ENCODE peak calls at places on chromosomes 7 and 10, in ten cellular contexts. Z is fibroblast of lung; Y is neuronal stem cell; H is gastrocnemius medialis; E is SJCRH30; K is CD8-positive, alpha-beta memory T cell; F is suprapubic skin; L is SK-N-MC; Q is endothelial cell of umbilical vein; C is Karpas-422. O is an unnamed sample. For H3K9me3, the result is how much of the 10 kb centered on the place peaks cover.

GRCh38 chr10:70323697-70324340 is 40.0 kb upstream of the NPFFR1 start:
- DNase-seq in Z (no peak), Y (no peak), H (peak), E (peak), K (no peak), F (peak), L (no peak), Q (no peak), C (no peak), O (peak)

GRCh38 chr7:106793015-106793651 is 71.9 kb upstream of the PIK3CG start:
- DNase-seq in Z (peak), Y (no peak), H (no peak), E (peak), K (no peak), F (no peak), L (no peak), Q (no peak), C (peak), O (no peak)

GRCh38 chr7:8290645-8291308 is 28.8 kb upstream of the ICA1 start:
- DNase-seq in Z (no peak), Y (no peak), H (no peak), E (no peak), K (no peak), F (no peak), L (peak), Q (no peak), C (no peak), O (no peak)

GRCh38 chr7:138044897-138045296 is 31.4 kb upstream of the AKR1D1 start:
- DNase-seq in Z (no peak), Y (no peak), H (no peak), E (no peak), K (no peak), F (no peak), L (no peak), Q (no peak), C (no peak), O (no peak)

GRCh38 chr10:113858541-113858940 is 4.1 kb downstream of the NHLRC2 start:
- DNase-seq in Z (no peak), Y (no peak), H (no peak), E (no peak), K (no peak), F (no peak), L (no peak), Q (peak), C (no peak), O (no peak)

GRCh38 chr7:22179442-22179879 is 177.5 kb downstream of the RAPGEF5 start:
- DNase-seq in Z (no peak), Y (no peak), H (no peak), E (peak), K (no peak), F (no peak), L (no peak), Q (no peak), C (no peak), O (no peak)

GRCh38 chr10:110356628-110357245 is 52.0 kb upstream of the SMNDC1 start:
- DNase-seq in Z (peak), Y (no peak), H (peak), E (no peak), K (peak), F (no peak), L (no peak), Q (no peak), C (peak), O (peak)

GRCh38 chr7:22628112-22628511 is 98.9 kb upstream of the IL6 start:
- DNase-seq in Z (no peak), Y (no peak), H (no peak), E (no peak), K (no peak), F (no peak), L (no peak), Q (no peak), C (no peak), O (no peak)

GRCh38 chr7:144830024-144830785 is 5.6 kb downstream of the TPK1 start:
- DNase-seq in Z (no peak), Y (no peak), H (no peak), E (no peak), K (no peak), F (no peak), L (no peak), Q (no peak), C (no peak), O (no peak)

GRCh38 chr7:114082567-114082933 is 163.7 kb upstream of the PPP1R3A start:
- DNase-seq in Z (no peak), Y (no peak), H (peak), E (no peak), K (no peak), F (no peak), L (no peak), Q (no peak), C (no peak), O (no peak)
- H3K4me3 ChIP-seq in Z (peak), Y (no peak), H (peak), E (no peak), K (no peak), F (peak), L (no peak), Q (no peak), C (no peak), O (peak)

DNA sequence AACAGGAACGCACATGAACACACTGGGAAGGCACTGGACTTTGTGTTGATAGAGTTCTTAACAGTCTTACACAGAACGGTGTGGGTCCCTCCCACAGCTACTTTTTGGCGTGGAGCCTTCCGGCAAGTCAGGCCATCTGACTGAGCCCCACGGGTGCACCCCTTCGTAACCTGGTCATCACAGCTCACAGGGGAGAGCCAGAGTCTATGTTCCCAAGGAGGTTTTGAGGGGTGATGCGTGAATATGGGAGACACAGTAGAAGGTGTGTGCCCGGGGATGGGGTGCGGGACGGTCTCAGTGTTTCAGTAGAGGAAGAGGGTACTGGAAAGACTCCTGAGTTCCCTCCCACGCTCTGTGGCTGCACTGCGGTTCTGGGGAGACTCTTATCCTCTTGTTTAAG is 291.7 kb downstream of the DNAJB6 start:
- DNase-seq in Z (no peak), Y (no peak), H (no peak), E (no peak), K (no peak), F (no peak), L (no peak), Q (no peak), C (no peak), O (no peak)
- H3K9me3 ChIP-seq in Z (under half), Y (under half), H (under half), E (under half), K (under half), F (under half), L (under half), Q (under half), C (under half), O (under half)

DNA sequence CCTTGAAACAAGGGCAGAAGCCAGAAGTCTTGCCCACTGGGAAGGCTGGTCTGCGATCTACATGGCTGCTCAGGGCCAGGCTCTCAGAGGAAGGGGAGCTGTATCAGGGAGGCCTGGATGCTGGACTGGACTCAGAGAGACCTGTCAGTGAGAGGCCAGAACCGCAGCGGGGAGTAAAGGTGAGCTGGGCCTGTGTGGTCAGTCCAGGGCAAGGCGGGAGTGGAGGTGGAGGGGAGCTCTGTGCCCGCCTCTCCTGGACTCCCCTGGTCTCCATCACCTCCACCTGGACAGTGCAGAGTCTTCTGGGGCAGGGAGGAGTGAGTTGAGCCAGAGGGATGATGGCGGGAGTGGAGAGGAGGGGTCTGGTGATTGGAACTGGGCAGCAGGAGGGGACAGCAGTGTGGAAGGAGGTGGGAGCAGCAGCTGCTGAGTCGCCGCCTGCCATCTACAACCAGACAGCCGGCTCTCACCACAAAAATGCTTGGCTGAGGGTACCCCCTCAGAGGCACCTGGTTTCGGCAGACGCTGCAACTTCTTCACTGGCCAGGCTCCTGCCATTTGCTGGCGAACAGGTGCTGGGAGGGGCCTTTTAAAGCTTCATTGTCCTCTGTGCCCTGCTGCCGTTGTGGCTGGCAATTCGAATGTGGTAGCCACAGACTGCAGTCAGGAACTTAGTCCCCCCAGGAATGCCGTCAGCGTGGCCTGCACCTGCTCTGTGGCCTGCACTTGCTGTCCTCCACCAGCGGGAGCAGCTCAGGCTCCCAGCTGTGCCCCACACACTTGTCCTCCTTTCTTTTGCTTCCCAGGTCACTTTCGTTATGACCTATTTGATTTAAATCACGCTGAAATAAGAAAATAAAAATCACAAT is 3.5 kb downstream of the RASSF4 start:
- DNase-seq in Z (no peak), Y (no peak), H (peak), E (peak), K (no peak), F (no peak), L (no peak), Q (no peak), C (peak), O (peak)
- H3K4me3 ChIP-seq in Z (no peak), Y (peak), H (peak), E (peak), K (no peak), F (peak), L (no peak), Q (no peak), C (peak), O (peak)

DNA sequence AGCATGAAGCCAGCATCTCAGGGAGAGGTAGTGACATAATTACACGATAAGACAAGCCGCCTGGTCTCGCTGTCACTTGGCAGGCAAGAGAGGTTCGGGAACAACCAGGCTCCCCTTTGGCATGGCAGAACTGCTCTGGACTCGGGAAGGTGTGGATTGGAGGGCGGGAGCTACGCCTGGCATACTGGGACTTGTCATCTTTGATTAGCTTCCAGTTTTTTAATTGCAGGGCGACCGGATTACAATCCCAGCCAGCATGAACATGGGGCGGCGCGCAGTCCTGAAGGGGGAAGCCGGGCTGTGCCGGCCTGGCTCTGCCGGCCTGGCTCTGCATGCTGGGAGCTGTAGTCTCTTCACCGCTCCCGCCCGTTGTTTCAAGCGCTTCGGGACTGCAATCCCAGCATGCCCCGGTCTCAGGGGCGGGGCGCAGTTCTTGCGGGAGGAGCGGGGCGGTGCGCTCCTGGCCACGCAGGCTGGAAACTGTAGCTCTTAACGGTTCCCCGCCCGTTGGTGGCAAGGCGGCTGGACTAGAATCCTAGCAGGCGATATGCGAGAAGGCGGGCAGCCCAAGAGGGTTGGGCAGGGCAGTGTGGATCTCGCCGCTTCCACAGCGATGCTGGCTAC is 45.5 kb upstream of the ZNF716 start:
- DNase-seq in Z (no peak), Y (no peak), H (peak), E (no peak), K (no peak), F (peak), L (no peak), Q (no peak), C (no peak), O (peak)
- H3K9me3 ChIP-seq in Z (under half), Y (under half), H (under half), E (under half), K (under half), F (under half), L (under half), Q (under half), C (under half), O (under half)

DNA sequence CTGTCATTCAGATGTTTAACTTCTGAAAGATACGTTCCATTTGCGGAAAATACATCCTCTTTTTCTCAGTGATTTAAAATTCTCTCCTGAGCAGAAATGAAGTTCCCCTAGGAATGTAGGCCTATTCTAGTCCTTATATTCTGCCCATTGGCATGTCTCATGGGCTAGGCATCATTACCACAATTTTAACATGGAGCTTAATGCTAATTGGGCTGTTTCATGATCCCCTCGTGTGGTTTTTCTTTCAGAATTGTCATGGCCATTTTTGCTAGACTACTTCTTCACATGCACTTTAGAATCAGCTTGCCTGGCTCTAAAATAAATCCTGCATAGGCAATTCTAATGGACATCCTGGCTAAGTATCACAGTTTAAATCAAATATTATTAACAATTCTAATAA is 1.0 kb downstream of the TMEM176B start:
- DNase-seq in Z (no peak), Y (no peak), H (no peak), E (no peak), K (no peak), F (no peak), L (no peak), Q (no peak), C (no peak), O (no peak)
- H3K4me3 ChIP-seq in Z (no peak), Y (no peak), H (no peak), E (no peak), K (no peak), F (peak), L (no peak), Q (no peak), C (no peak), O (peak)

GRCh38 chr10:11336703-11337102 is 274.7 kb downstream of the USP6NL start:
- DNase-seq in Z (no peak), Y (peak), H (no peak), E (peak), K (no peak), F (no peak), L (no peak), Q (peak), C (no peak), O (no peak)
- H3K9me3 ChIP-seq in Z (under half), Y (under half), H (under half), E (under half), K (under half), F (under half), L (under half), Q (under half), C (under half), O (under half)

DNA sequence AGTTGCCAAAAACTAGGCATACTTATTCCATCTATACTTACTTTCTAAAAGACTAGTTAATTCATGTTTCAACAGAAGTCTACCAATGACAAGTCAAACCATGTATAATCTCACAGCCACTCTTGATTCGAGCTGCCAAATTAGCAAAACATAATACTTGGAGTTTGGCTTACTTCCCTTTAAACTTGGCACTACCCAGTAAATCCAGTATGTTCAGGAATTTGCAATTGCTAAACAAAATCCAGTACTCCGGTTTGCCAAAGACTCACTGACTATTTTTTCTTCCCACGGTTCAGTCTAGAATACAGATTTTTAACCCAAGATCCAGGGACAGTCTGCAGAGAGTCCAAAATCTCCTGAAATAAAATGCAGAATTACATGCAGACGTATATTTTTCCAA is 4.6 kb downstream of the OAT start:
- DNase-seq in Z (peak), Y (no peak), H (no peak), E (no peak), K (no peak), F (no peak), L (no peak), Q (peak), C (no peak), O (no peak)
- H3K4me3 ChIP-seq in Z (no peak), Y (no peak), H (no peak), E (no peak), K (no peak), F (no peak), L (no peak), Q (no peak), C (no peak), O (no peak)

DNA sequence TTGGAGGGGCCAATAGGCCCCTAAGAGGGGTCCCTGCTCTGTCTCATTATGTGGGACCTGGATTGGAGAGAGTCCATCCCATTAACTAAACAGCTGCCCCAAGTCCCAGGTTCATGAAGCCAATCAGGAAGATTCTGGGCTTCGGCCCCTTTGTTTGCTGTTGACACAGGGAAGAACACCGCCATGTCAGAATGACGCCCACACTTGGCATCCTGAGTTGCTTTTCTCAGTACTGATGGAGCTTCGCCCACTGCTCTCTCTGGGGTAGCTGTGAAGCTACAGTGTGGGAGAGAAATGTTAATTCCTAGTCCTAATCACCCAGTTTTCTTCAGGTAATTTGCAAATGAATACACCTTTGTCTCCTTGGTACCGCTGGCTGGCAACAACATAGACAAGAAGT is 264.7 kb downstream of the GLRX3 start:
- DNase-seq in Z (no peak), Y (no peak), H (no peak), E (no peak), K (no peak), F (no peak), L (no peak), Q (no peak), C (no peak), O (no peak)
- H3K9me3 ChIP-seq in Z (under half), Y (under half), H (under half), E (under half), K (under half), F (under half), L (under half), Q (under half), C (under half), O (under half)

GRCh38 chr7:25964483-25964961 is 187.5 kb upstream of the NFE2L3 start:
- DNase-seq in Z (no peak), Y (no peak), H (no peak), E (no peak), K (no peak), F (no peak), L (no peak), Q (no peak), C (peak), O (no peak)
- H3K4me3 ChIP-seq in Z (no peak), Y (no peak), H (no peak), E (no peak), K (no peak), F (no peak), L (no peak), Q (no peak), C (peak), O (no peak)